ENCODE peak calls at places on chromosomes 3 and 15, in four cellular contexts. One of them, this sample, is unnamed.

GRCh38 chr3:183265157-183265642 is 12.1 kb downstream of the B3GNT5 start:
- DNase-seq in NCI-H1417: no peak
- DNase-seq in HEK293T: no peak
- DNase-seq in stimulated activated CD8-positive, alpha-beta memory T cell treated with anti-CD3 and anti-CD28 coated beads, Interleukin-7, amount 100 ng/mL, for 1 hour: no peak
- DNase-seq in this sample: no peak

GRCh38 chr15:83435202-83435601 is 11.9 kb upstream of the SH3GL3 start:
- DNase-seq in NCI-H1417: no peak
- DNase-seq in stimulated activated CD8-positive, alpha-beta memory T cell treated with anti-CD3 and anti-CD28 coated beads, Interleukin-7, amount 100 ng/mL, for 1 hour: no peak
- DNase-seq in HEK293T: no peak
- DNase-seq in this sample: no peak

GRCh38 chr3:154842546-154842945 is 237.6 kb upstream of the MME start:
- DNase-seq in stimulated activated CD8-positive, alpha-beta memory T cell treated with anti-CD3 and anti-CD28 coated beads, Interleukin-7, amount 100 ng/mL, for 1 hour: no peak
- DNase-seq in HEK293T: no peak
- DNase-seq in NCI-H1417: no peak
- DNase-seq in this sample: no peak

GRCh38 chr3:13556214-13556613 is 7.3 kb downstream of the FBLN2 start:
- DNase-seq in stimulated activated CD8-positive, alpha-beta memory T cell treated with anti-CD3 and anti-CD28 coated beads, Interleukin-7, amount 100 ng/mL, for 1 hour: no peak
- DNase-seq in NCI-H1417: no peak
- DNase-seq in HEK293T: no peak
- DNase-seq in this sample: no peak

GRCh38 chr3:49638445-49638844 is 35.7 kb upstream of the APEH start:
- DNase-seq in HEK293T: no peak
- DNase-seq in NCI-H1417: no peak
- DNase-seq in stimulated activated CD8-positive, alpha-beta memory T cell treated with anti-CD3 and anti-CD28 coated beads, Interleukin-7, amount 100 ng/mL, for 1 hour: no peak
- DNase-seq in this sample: no peak

GRCh38 chr3:187567741-187568140 is 102.5 kb downstream of the SST start:
- DNase-seq in stimulated activated CD8-positive, alpha-beta memory T cell treated with anti-CD3 and anti-CD28 coated beads, Interleukin-7, amount 100 ng/mL, for 1 hour: no peak
- DNase-seq in NCI-H1417: no peak
- DNase-seq in HEK293T: no peak
- DNase-seq in this sample: no peak

GRCh38 chr15:100703671-100704070 is 101.3 kb downstream of the ASB7 start:
- DNase-seq in NCI-H1417: no peak
- DNase-seq in stimulated activated CD8-positive, alpha-beta memory T cell treated with anti-CD3 and anti-CD28 coated beads, Interleukin-7, amount 100 ng/mL, for 1 hour: no peak
- DNase-seq in HEK293T: no peak
- DNase-seq in this sample: no peak

GRCh38 chr15:55791576-55792400 is 48.8 kb upstream of the PRTG start:
- DNase-seq in stimulated activated CD8-positive, alpha-beta memory T cell treated with anti-CD3 and anti-CD28 coated beads, Interleukin-7, amount 100 ng/mL, for 1 hour: no peak
- DNase-seq in HEK293T: no peak
- DNase-seq in NCI-H1417: peak
- DNase-seq in this sample: no peak

GRCh38 chr3:35950045-35950444 is 310.7 kb downstream of the ARPP21 start:
- DNase-seq in stimulated activated CD8-positive, alpha-beta memory T cell treated with anti-CD3 and anti-CD28 coated beads, Interleukin-7, amount 100 ng/mL, for 1 hour: no peak
- DNase-seq in NCI-H1417: no peak
- DNase-seq in HEK293T: no peak
- DNase-seq in this sample: no peak

GRCh38 chr3:180036678-180037455 is at the start of gene PEX5L:
- DNase-seq in stimulated activated CD8-positive, alpha-beta memory T cell treated with anti-CD3 and anti-CD28 coated beads, Interleukin-7, amount 100 ng/mL, for 1 hour: no peak
- DNase-seq in HEK293T: peak
- DNase-seq in NCI-H1417: peak
- DNase-seq in this sample: no peak

GRCh38 chr3:150610785-150611184 is 7.7 kb downstream of the SELENOT start:
- DNase-seq in HEK293T: no peak
- DNase-seq in stimulated activated CD8-positive, alpha-beta memory T cell treated with anti-CD3 and anti-CD28 coated beads, Interleukin-7, amount 100 ng/mL, for 1 hour: no peak
- DNase-seq in NCI-H1417: no peak
- DNase-seq in this sample: no peak

GRCh38 chr15:52780172-52780980 is 9.8 kb downstream of the ONECUT1 start:
- DNase-seq in NCI-H1417: peak
- DNase-seq in stimulated activated CD8-positive, alpha-beta memory T cell treated with anti-CD3 and anti-CD28 coated beads, Interleukin-7, amount 100 ng/mL, for 1 hour: peak
- DNase-seq in HEK293T: peak
- DNase-seq in this sample: no peak

GRCh38 chr3:121436641-121437040 is 109.1 kb downstream of the POLQ start:
- DNase-seq in HEK293T: no peak
- DNase-seq in stimulated activated CD8-positive, alpha-beta memory T cell treated with anti-CD3 and anti-CD28 coated beads, Interleukin-7, amount 100 ng/mL, for 1 hour: no peak
- DNase-seq in NCI-H1417: no peak
- DNase-seq in this sample: no peak

GRCh38 chr3:43526956-43527355 is 94.9 kb downstream of the ANO10 start:
- DNase-seq in HEK293T: no peak
- DNase-seq in NCI-H1417: no peak
- DNase-seq in stimulated activated CD8-positive, alpha-beta memory T cell treated with anti-CD3 and anti-CD28 coated beads, Interleukin-7, amount 100 ng/mL, for 1 hour: no peak
- DNase-seq in this sample: no peak